ENCODE peak calls at places on chromosomes 6 and 20, in six cellular contexts. D is tibial nerve; C is right lobe of liver; M is left ventricle myocardium inferior; G is endothelial cell of umbilical vein; H is CD8-positive, alpha-beta memory T cell. B is an unnamed sample.

GRCh38 chr6:102197211-102197610 is 803.7 kb downstream of the GRIK2 start:
- DNase-seq in D (no peak), C (no peak), M (no peak), G (no peak), H (no peak), B (no peak)

GRCh38 chr6:125271486-125272159 is 30.1 kb downstream of the HDDC2 start:
- DNase-seq in D (no peak), C (no peak), M (no peak), G (no peak), H (no peak), B (no peak)

GRCh38 chr6:150981095-150981494 is 115.6 kb downstream of the MTHFD1L start:
- DNase-seq in D (no peak), C (no peak), M (no peak), G (peak; percentile 99), H (no peak), B (no peak)

GRCh38 chr6:118401325-118401998 is 146.6 kb upstream of the PLN start:
- DNase-seq in D (no peak), C (no peak), M (no peak), G (no peak), H (no peak), B (no peak)

GRCh38 chr20:36571564-36572504 is 1.6 kb upstream of the TGIF2 start:
- DNase-seq in D (no peak), C (no peak), M (no peak), G (no peak), H (no peak), B (no peak)

GRCh38 chr6:124887872-124888580 is 74.2 kb upstream of the RNF217 start:
- DNase-seq in D (no peak), C (no peak), M (no peak), G (no peak), H (no peak), B (no peak)

GRCh38 chr20:31642837-31643236 is 5.1 kb downstream of the COX4I2 start:
- DNase-seq in D (no peak), C (no peak), M (no peak), G (no peak), H (no peak), B (no peak)

GRCh38 chr20:15930324-15931305 is 642.6 kb downstream of the KIF16B start:
- DNase-seq in D (no peak), C (no peak), M (no peak), G (peak; percentile 54), H (no peak), B (no peak)

GRCh38 chr6:7640607-7641577 is 50.9 kb downstream of the SNRNP48 start:
- DNase-seq in D (no peak), C (no peak), M (no peak), G (no peak), H (no peak), B (no peak)

GRCh38 chr20:53045941-53046340 is 73.8 kb downstream of the TSHZ2 start:
- DNase-seq in D (no peak), C (no peak), M (no peak), G (no peak), H (no peak), B (no peak)

GRCh38 chr20:63652192-63652980 is 838 bp downstream of the STMN3 start:
- DNase-seq in D (no peak), C (no peak), M (peak; percentile 48), G (no peak), H (peak; percentile 69), B (peak; percentile 57)

GRCh38 chr6:7505196-7505699 is 36.2 kb upstream of the DSP start:
- DNase-seq in D (no peak), C (no peak), M (no peak), G (peak; percentile 6), H (no peak), B (no peak)

GRCh38 chr6:150857062-150857905 is 8.2 kb upstream of the MTHFD1L start:
- DNase-seq in D (no peak), C (no peak), M (no peak), G (peak; percentile 99), H (no peak), B (no peak)

GRCh38 chr6:71394001-71394432 is 105.4 kb downstream of the OGFRL1 start:
- DNase-seq in D (no peak), C (no peak), M (no peak), G (no peak), H (no peak), B (no peak)

GRCh38 chr6:118660218-118660569 is 8.8 kb upstream of the CEP85L start:
- DNase-seq in D (no peak), C (no peak), M (no peak), G (peak; percentile 48), H (peak; percentile 77), B (peak; percentile 52)

GRCh38 chr6:125340175-125340835 is 38.5 kb upstream of the HDDC2 start:
- DNase-seq in D (no peak), C (no peak), M (peak; percentile 22), G (no peak), H (no peak), B (no peak)

GRCh38 chr6:5619249-5619648 is 357.9 kb downstream of the FARS2 start:
- DNase-seq in D (no peak), C (no peak), M (no peak), G (no peak), H (peak; percentile 53), B (peak; percentile 32)

GRCh38 chr6:112038268-112038667 is 15.6 kb upstream of the CCN6 start:
- DNase-seq in D (no peak), C (no peak), M (no peak), G (no peak), H (no peak), B (no peak)

GRCh38 chr6:28945360-28945759 is 21.6 kb upstream of the TRIM27 start:
- DNase-seq in D (no peak), C (no peak), M (no peak), G (no peak), H (no peak), B (no peak)

GRCh38 chr20:1296922-1297321 is 30.8 kb downstream of the SNPH start:
- DNase-seq in D (no peak), C (no peak), M (no peak), G (no peak), H (no peak), B (no peak)

GRCh38 chr20:43409041-43409913 is 48.4 kb upstream of the SRSF6 start:
- DNase-seq in D (no peak), C (no peak), M (no peak), G (peak; percentile 38), H (no peak), B (peak; percentile 26)

GRCh38 chr6:75230484-75231325 is 12.9 kb downstream of the COX7A2 start:
- DNase-seq in D (no peak), C (no peak), M (no peak), G (peak; percentile 70), H (no peak), B (no peak)

GRCh38 chr20:54021446-54022235 is 48.8 kb downstream of the BCAS1 start:
- DNase-seq in D (no peak), C (no peak), M (no peak), G (no peak), H (no peak), B (no peak)

GRCh38 chr20:63682384-63683139 is 13.9 kb upstream of the TNFRSF6B start:
- DNase-seq in D (no peak), C (no peak), M (peak; percentile 69), G (peak; percentile 92), H (no peak), B (no peak)

GRCh38 chr6:41257369-41258195 is 28.9 kb downstream of the TREM1 start:
- DNase-seq in D (no peak), C (no peak), M (no peak), G (peak; percentile 77), H (no peak), B (no peak)

GRCh38 chr6:140073456-140073855 is 699.0 kb upstream of the CITED2 start:
- DNase-seq in D (no peak), C (no peak), M (no peak), G (no peak), H (no peak), B (no peak)

GRCh38 chr6:82818727-82819126 is 246.9 kb downstream of the UBE3D start:
- DNase-seq in D (no peak), C (no peak), M (no peak), G (no peak), H (no peak), B (no peak)

GRCh38 chr6:31186052-31186734 is 15.7 kb upstream of the POU5F1 start:
- DNase-seq in D (peak; percentile 27), C (peak; percentile 88), M (peak; percentile 88), G (no peak), H (no peak), B (no peak)

GRCh38 chr6:157461000-157461915 is 80.3 kb downstream of the ZDHHC14 start:
- DNase-seq in D (no peak), C (no peak), M (no peak), G (peak; percentile 84), H (no peak), B (no peak)

GRCh38 chr20:45742596-45742995 is 20.4 kb downstream of the SPINT4 start:
- DNase-seq in D (no peak), C (no peak), M (no peak), G (no peak), H (no peak), B (no peak)

DNA sequence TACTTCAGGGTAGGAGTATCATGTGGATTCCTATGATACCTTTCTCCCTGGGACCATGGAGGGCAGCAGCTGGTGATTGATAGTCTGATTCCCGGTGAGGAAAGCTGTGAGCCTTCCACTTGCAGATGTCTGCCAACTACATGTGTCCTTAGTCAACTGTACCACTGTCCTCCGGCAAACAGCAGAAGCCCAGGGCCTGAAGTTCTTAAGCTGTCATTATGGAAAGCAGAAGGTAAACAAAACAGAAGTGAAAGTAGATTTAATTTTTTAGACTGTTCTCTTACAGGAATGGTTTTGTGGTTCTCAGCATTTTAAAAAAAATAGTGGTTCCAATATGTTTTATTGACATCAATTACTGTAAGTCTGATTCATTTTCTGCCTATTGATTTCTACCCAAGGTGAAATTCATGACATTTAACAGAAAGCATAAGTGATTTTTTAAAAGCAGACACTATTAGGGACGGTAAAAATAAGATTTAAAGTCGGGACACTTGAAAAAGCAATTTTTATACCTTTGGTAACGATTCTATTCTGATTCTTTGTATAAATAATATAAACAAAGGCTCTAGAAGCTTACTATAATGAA is 36.6 kb downstream of the PTPN1 start:
- DNase-seq in D (no peak), C (no peak), M (no peak), G (no peak), H (no peak), B (no peak)
- H3K4me1 ChIP-seq in D (peaks cover 17% of the 10 kb centered on the region), C (no peaks in the 10 kb centered on the region), M (peaks cover 89% of the 10 kb centered on the region), G (peaks cover 24% of the 10 kb centered on the region), H (peaks cover 55% of the 10 kb centered on the region), B (peaks cover 55% of the 10 kb centered on the region)

GRCh38 chr6:12119085-12119588 is 107.0 kb downstream of the HIVEP1 start:
- DNase-seq in D (no peak), C (no peak), M (no peak), G (no peak), H (peak; percentile 62), B (peak; percentile 53)
- H3K4me3 ChIP-seq in D (no peak overlapping the region), C (no peak overlapping the region), M (no peak overlapping the region), G (no peak overlapping the region), H (no peak overlapping the region), B (peak overlapping the region; percentile 13)

DNA sequence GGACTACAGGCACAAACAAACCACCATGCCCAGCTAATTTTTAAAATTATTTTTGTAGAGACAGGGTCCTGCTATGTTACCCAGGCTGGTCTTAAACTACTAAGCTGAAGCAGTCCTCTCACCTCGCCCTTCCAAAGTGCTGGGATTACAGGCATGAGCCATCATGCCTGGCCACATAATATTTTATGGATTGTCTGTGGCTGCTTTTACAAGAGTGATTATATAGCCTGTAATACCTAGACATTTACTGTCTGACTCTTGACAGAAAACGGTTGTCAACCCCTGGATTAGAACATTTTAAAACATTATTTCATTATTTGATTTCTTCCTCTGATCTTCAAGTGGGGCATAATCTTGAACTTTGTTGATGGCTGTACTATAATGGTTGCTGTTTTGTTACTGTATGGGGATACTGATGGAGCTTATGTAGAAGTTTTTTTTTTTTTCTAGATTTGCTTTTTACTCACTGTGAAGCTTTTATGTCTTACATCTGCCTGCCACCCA is 14.3 kb downstream of the PARD6B start:
- DNase-seq in D (no peak), C (no peak), M (no peak), G (no peak), H (no peak), B (no peak)
- H3K27ac ChIP-seq in D (peak overlapping the region; percentile 89), C (peak overlapping the region; percentile 88), M (peak overlapping the region; percentile 93), G (no peak overlapping the region), H (no peak overlapping the region), B (no peak overlapping the region)

GRCh38 chr20:38094968-38095689 is 61.6 kb downstream of the RPRD1B start:
- DNase-seq in D (no peak), C (no peak), M (no peak), G (no peak), H (no peak), B (no peak)
- H3K4me1 ChIP-seq in D (peaks cover 23% of the 10 kb centered on the region), C (no peaks in the 10 kb centered on the region), M (peaks cover 63% of the 10 kb centered on the region), G (peaks cover 45% of the 10 kb centered on the region), H (peaks cover 30% of the 10 kb centered on the region), B (peaks cover 25% of the 10 kb centered on the region)